ENCODE peak calls at places on chromosome 7, in six cellular contexts. N is mesenchymal stem cell, T is H9, J is neuronal stem cell, V is IMR-90, K is H1. M is an unnamed sample.

GRCh38 chr7:115005942-115006341 is 84.0 kb downstream of the MDFIC start:
- DNase-seq in N (no peak), T (peak; percentile 77), J (no peak), V (no peak), K (peak; percentile 70), M (no peak)

GRCh38 chr7:2173184-2173827 is 59.4 kb downstream of the MAD1L1 start:
- DNase-seq in N (no peak), T (no peak), J (no peak), V (no peak), K (no peak), M (no peak)

GRCh38 chr7:71633571-71634008 is 501.6 kb downstream of the GALNT17 start:
- DNase-seq in N (peak; percentile 88), T (peak; percentile 75), J (no peak), V (peak; percentile 3), K (no peak), M (no peak)

GRCh38 chr7:127392182-127392565 is 334 bp downstream of the ZNF800 start:
- DNase-seq in N (peak; percentile 70), T (no peak), J (no peak), V (peak; percentile 55), K (no peak), M (peak; percentile 63)

GRCh38 chr7:27181795-27182275 is 3.2 kb downstream of the HOXA11 start:
- DNase-seq in N (no peak), T (peak; percentile 17), J (no peak), V (no peak), K (peak; percentile 38), M (no peak)

GRCh38 chr7:74343281-74344127 is 54.3 kb downstream of the CLIP2 start:
- DNase-seq in N (peak; percentile 88), T (no peak), J (no peak), V (peak; percentile 85), K (no peak), M (peak; percentile 48)

GRCh38 chr7:76182225-76182965 is 19.3 kb upstream of the SRRM3 start:
- DNase-seq in N (no peak), T (no peak), J (no peak), V (no peak), K (no peak), M (no peak)

GRCh38 chr7:30817060-30817770 is 46.0 kb downstream of the MINDY4 start:
- DNase-seq in N (no peak), T (no peak), J (no peak), V (peak; percentile 54), K (peak; percentile 24), M (no peak)

GRCh38 chr7:132206594-132206993 is 369.7 kb downstream of the PLXNA4 start:
- DNase-seq in N (no peak), T (no peak), J (no peak), V (no peak), K (no peak), M (no peak)

GRCh38 chr7:665251-665650 is 61.2 kb upstream of the DNAAF5 start:
- DNase-seq in N (no peak), T (peak; percentile 48), J (no peak), V (peak; percentile 51), K (peak; percentile 56), M (no peak)

GRCh38 chr7:114548576-114548975 is 134.0 kb downstream of the FOXP2 start:
- DNase-seq in N (no peak), T (no peak), J (no peak), V (peak; percentile 5), K (no peak), M (no peak)

GRCh38 chr7:134513169-134513752 is 14.1 kb upstream of the AKR1B10 start:
- DNase-seq in N (peak; percentile 55), T (peak; percentile 58), J (peak; percentile 11), V (peak; percentile 63), K (peak; percentile 68), M (peak; percentile 92)

GRCh38 chr7:133910761-133911160 is 216.4 kb upstream of the LRGUK start:
- DNase-seq in N (no peak), T (no peak), J (no peak), V (no peak), K (no peak), M (no peak)

GRCh38 chr7:151336027-151336720 is 5.4 kb upstream of the NUB1 start:
- DNase-seq in N (no peak), T (no peak), J (no peak), V (no peak), K (no peak), M (no peak)

GRCh38 chr7:21504021-21504420 is 38.8 kb upstream of the DNAH11 start:
- DNase-seq in N (no peak), T (no peak), J (no peak), V (no peak), K (no peak), M (peak; percentile 67)

GRCh38 chr7:27116019-27116411 is 13.5 kb upstream of the HOXA2 start:
- DNase-seq in N (no peak), T (no peak), J (no peak), V (peak; percentile 12), K (peak; percentile 45), M (no peak)

GRCh38 chr7:65946895-65947294 is 35.1 kb downstream of the GUSB start:
- DNase-seq in N (peak; percentile 90), T (no peak), J (no peak), V (peak; percentile 37), K (no peak), M (peak; percentile 71)

GRCh38 chr7:139714163-139714901 is 63.5 kb downstream of the HIPK2 start:
- DNase-seq in N (no peak), T (peak; percentile 51), J (no peak), V (no peak), K (no peak), M (peak; percentile 66)
- H3K23ac ChIP-seq in N (peak overlapping the region; percentile 53), T (no peak overlapping the region), J (peak overlapping the region; percentile 25), V (no peak overlapping the region), K (no peak overlapping the region), M (no peak overlapping the region)

GRCh38 chr7:4067476-4067760 is 614.7 kb upstream of the FOXK1 start:
- DNase-seq in N (no peak), T (no peak), J (no peak), V (no peak), K (no peak), M (no peak)

GRCh38 chr7:4066626-4067475 is 615.2 kb upstream of the FOXK1 start:
- DNase-seq in N (no peak), T (no peak), J (no peak), V (no peak), K (peak; percentile 44), M (no peak)

GRCh38 chr7:4068286-4068685 is 613.8 kb upstream of the FOXK1 start:
- DNase-seq in N (no peak), T (no peak), J (no peak), V (no peak), K (peak; percentile 16), M (no peak)

GRCh38 chr7:4067874-4068273 is 614.2 kb upstream of the FOXK1 start:
- DNase-seq in N (no peak), T (no peak), J (no peak), V (no peak), K (peak; percentile 14), M (no peak)

DNA sequence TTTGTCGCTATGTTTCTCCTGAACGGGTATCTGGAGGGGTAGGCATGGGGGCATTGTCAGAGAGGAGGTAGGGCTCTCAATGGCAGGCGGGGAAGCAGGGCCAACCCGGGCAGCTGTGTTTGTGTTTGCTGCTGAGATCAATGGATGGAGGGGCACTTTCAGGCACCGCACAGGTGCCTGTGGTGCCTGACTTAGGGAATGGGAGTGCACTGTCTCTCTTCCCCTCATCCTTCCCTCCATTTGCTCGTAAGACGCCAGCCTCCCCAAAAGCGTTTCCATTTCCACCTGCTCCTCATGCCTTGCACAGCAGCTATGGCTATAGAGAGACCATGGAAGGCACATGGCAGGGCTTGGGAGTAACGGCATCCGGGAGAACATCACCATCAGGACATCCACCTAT is 615.9 kb upstream of the FOXK1 start:
- DNase-seq in N (no peak), T (no peak), J (no peak), V (no peak), K (peak; percentile 24), M (no peak)
- H3K14ac ChIP-seq in N (no peak overlapping the region), T (no peak overlapping the region), J (peak overlapping the region; percentile 11), V (no peak overlapping the region), K (no peak overlapping the region), M (no peak overlapping the region)

GRCh38 chr7:142039231-142039630 is 43.6 kb downstream of the MGAM start:
- DNase-seq in N (no peak), T (no peak), J (no peak), V (no peak), K (no peak), M (peak; percentile 66)

GRCh38 chr7:142030846-142031245 is 35.2 kb downstream of the MGAM start:
- DNase-seq in N (no peak), T (no peak), J (no peak), V (no peak), K (no peak), M (no peak)

GRCh38 chr7:142033154-142033553 is 37.5 kb downstream of the MGAM start:
- DNase-seq in N (no peak), T (no peak), J (no peak), V (no peak), K (no peak), M (peak; percentile 34)

GRCh38 chr7:142036384-142036783 is 40.7 kb downstream of the MGAM start:
- DNase-seq in N (no peak), T (no peak), J (no peak), V (no peak), K (no peak), M (no peak)
- H3K4me2 ChIP-seq in N (no peak overlapping the region), T (no peak overlapping the region), J (no peak overlapping the region), V (no peak overlapping the region), K (no peak overlapping the region), M (no peak overlapping the region)

GRCh38 chr7:157547102-157547501 is 210.3 kb downstream of the DNAJB6 start:
- DNase-seq in N (no peak), T (no peak), J (no peak), V (no peak), K (no peak), M (no peak)
- H3K23ac ChIP-seq in N (no peak overlapping the region), T (no peak overlapping the region), J (no peak overlapping the region), V (no peak overlapping the region), K (no peak overlapping the region), M (no peak overlapping the region)

GRCh38 chr7:81655271-81655670 is 114.6 kb downstream of the HGF start:
- DNase-seq in N (no peak), T (no peak), J (no peak), V (peak; percentile 81), K (no peak), M (no peak)
- H3K14ac ChIP-seq in N (no peak overlapping the region), T (no peak overlapping the region), J (no peak overlapping the region), V (no peak overlapping the region), K (no peak overlapping the region), M (no peak overlapping the region)

DNA sequence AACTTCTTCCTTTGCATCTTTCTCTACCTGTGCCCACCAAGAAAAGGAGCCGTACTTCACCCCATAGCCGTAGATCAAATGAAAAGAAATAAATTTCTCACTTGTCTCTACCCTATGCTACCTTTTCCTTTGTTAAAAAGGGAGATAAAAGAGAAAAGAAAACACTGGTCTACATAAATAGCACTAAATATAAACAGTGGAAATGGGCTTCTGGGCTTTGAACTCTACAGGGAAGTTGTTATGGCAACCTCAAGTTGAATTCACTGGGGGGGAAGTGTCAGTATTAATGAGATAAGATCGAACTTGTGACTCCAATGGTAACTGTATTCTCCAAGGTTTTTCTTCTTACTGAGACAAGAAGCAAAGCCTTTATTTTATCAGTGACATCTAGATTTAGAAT is 604.5 kb upstream of the GALNT17 start:
- DNase-seq in N (peak; percentile 7), T (no peak), J (no peak), V (no peak), K (no peak), M (no peak)
- H3K4me2 ChIP-seq in N (no peak overlapping the region), T (no peak overlapping the region), J (no peak overlapping the region), V (no peak overlapping the region), K (no peak overlapping the region), M (no peak overlapping the region)

M was measured in trophoblast cell.